ENCODE peak calls at places on chromosomes 5 and 9, in four cellular contexts. T is suprapubic skin, X is Peyer's patch, O is K562. U is an unnamed sample. For H3K36me3, the result is how much of the 10 kb centered on the place peaks cover.

GRCh38 chr5:102649731-102650130 is 105.4 kb upstream of the PAM start:
- DNase-seq in X (no peak), O (no peak), T (no peak), U (no peak)

GRCh38 chr5:35736280-35736679 is 118.6 kb downstream of the SPEF2 start:
- DNase-seq in T (no peak), X (no peak), O (no peak), U (no peak)

GRCh38 chr9:81476808-81477207 is 212.5 kb downstream of the TLE1 start:
- DNase-seq in T (no peak), O (no peak), X (no peak), U (no peak)

GRCh38 chr9:6567140-6567591 is 78.4 kb downstream of the GLDC start:
- DNase-seq in O (no peak), T (no peak), X (no peak), U (no peak)

GRCh38 chr5:172245046-172245445 is 38.5 kb downstream of the UBTD2 start:
- DNase-seq in T (no peak), O (no peak), X (no peak), U (no peak)

GRCh38 chr5:139383993-139384590 is 995 bp upstream of the SLC23A1 start:
- DNase-seq in X (no peak), O (no peak), T (no peak), U (peak)

GRCh38 chr9:133996531-133997520 is 4.7 kb upstream of the VAV2 start:
- DNase-seq in O (no peak), T (no peak), X (no peak), U (no peak)

GRCh38 chr9:127049044-127049443 is 73.4 kb downstream of the ANGPTL2 start:
- DNase-seq in O (no peak), X (peak), T (peak), U (peak)

GRCh38 chr5:66307647-66308257 is 163.7 kb downstream of the SREK1 start:
- DNase-seq in T (no peak), O (peak), X (no peak), U (no peak)

GRCh38 chr5:176394881-176395675 is 6.5 kb downstream of the HIGD2A start:
- DNase-seq in T (no peak), X (no peak), O (no peak), U (peak)

GRCh38 chr5:66805514-66806430 is 209.6 kb downstream of the MAST4 start:
- DNase-seq in X (no peak), O (no peak), T (no peak), U (no peak)

GRCh38 chr5:60700347-60700815 is 415 bp upstream of the DEPDC1B start:
- DNase-seq in O (no peak), T (no peak), X (no peak), U (no peak)

GRCh38 chr5:144275329-144275728 is 104.7 kb downstream of the KCTD16 start:
- DNase-seq in O (no peak), T (no peak), X (no peak), U (no peak)

GRCh38 chr5:58117491-58117890 is 342.4 kb downstream of the PLK2 start:
- DNase-seq in T (no peak), X (no peak), O (no peak), U (no peak)

GRCh38 chr9:34992376-34992951 is 2.9 kb downstream of the DNAJB5 start:
- DNase-seq in X (no peak), T (no peak), O (peak), U (peak)

GRCh38 chr9:87950765-87951488 is 23.4 kb downstream of the CDK20 start:
- DNase-seq in O (peak), X (no peak), T (no peak), U (no peak)

GRCh38 chr5:137200906-137201305 is 298.2 kb downstream of the SPOCK1 start:
- DNase-seq in T (no peak), O (no peak), X (no peak), U (no peak)

GRCh38 chr5:77239126-77239741 is 28.8 kb downstream of the PDE8B start:
- DNase-seq in T (no peak), X (no peak), O (no peak), U (no peak)

GRCh38 chr9:116207371-116208111 is 54.0 kb downstream of the PAPPA start:
- DNase-seq in O (no peak), X (no peak), T (no peak), U (no peak)
- H3K36me3 ChIP-seq in O (under half), X (under half), T (under half), U (under half)

GRCh38 chr9:72981433-72981832 is 28.6 kb upstream of the ALDH1A1 start:
- DNase-seq in X (no peak), T (no peak), O (no peak), U (no peak)

GRCh38 chr9:72980600-72981265 is 27.9 kb upstream of the ALDH1A1 start:
- DNase-seq in T (no peak), X (no peak), O (no peak), U (no peak)

GRCh38 chr9:72978724-72979123 is 25.9 kb upstream of the ALDH1A1 start:
- DNase-seq in O (no peak), T (no peak), X (no peak), U (no peak)

GRCh38 chr9:72979405-72980100 is 26.7 kb upstream of the ALDH1A1 start:
- DNase-seq in O (no peak), X (no peak), T (no peak), U (no peak)

GRCh38 chr9:72980183-72980582 is 27.3 kb upstream of the ALDH1A1 start:
- DNase-seq in O (no peak), X (no peak), T (no peak), U (no peak)
- H3K4me3 ChIP-seq in O (no peak), X (no peak), T (no peak), U (no peak)

GRCh38 chr9:121597693-121598166 is 53.7 kb upstream of the DAB2IP start:
- DNase-seq in O (no peak), X (no peak), T (no peak), U (no peak)

GRCh38 chr9:121598167-121599000 is 53.0 kb upstream of the DAB2IP start:
- DNase-seq in O (no peak), X (peak), T (peak), U (peak)

GRCh38 chr9:121599872-121600585 is 51.4 kb upstream of the DAB2IP start:
- DNase-seq in T (no peak), X (no peak), O (no peak), U (no peak)

GRCh38 chr9:121601234-121601633 is 50.2 kb upstream of the DAB2IP start:
- DNase-seq in O (no peak), X (no peak), T (no peak), U (no peak)

DNA sequence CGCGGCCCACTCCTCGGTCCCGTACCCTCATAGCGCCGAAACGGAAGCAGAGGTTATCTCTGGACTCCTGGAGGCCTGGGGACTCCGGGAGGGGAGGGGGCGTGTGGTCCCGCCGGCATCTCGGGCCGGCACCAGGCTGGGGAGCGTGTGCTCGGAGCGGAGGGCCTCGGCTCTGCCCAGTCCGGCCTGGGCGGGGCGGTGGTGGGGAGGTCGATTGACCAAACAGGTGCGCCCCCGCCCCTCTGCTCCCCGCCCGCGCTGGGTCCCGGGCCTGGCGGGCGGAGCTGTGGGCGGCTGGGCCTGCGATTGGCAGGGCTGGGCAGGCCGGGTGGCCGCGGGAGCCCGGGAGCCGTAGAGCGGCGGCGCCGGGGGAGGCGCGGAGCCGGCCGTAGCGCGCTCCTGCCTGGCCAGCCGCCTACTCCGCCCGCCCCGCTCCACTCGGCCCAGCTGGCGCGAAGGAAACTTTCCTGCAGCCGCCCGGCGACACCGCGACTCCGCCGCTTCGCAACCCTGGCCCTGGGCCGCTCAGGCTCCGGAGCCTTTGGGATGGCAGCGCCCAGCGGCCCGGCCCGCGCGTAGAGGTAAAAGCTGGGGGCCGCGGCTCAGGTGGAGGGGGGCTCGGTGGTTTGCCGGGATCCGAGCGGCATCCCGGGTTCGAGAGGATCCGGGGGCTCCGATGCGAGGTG is 52.1 kb upstream of the DAB2IP start:
- DNase-seq in T (peak), X (no peak), O (no peak), U (peak)
- TF ChIP-seq POLR2A in T (no peak), X (no peak), O (no peak), U (peak)

GRCh38 chr5:37226377-37226776 is 22.8 kb downstream of the CPLANE1 start:
- DNase-seq in T (no peak), X (no peak), O (no peak), U (no peak)
- H3K36me3 ChIP-seq in T (half or more), X (under half), O (under half), U (under half)

GRCh38 chr9:38263534-38263933 is 129.0 kb upstream of the ALDH1B1 start:
- DNase-seq in O (no peak), T (no peak), X (no peak), U (no peak)
- H3K4me3 ChIP-seq in O (no peak), T (no peak), X (no peak), U (no peak)

GRCh38 chr5:141431286-141431685 is 979 bp downstream of the PCDHGA12 start:
- DNase-seq in T (no peak), X (no peak), O (no peak), U (no peak)
- TF ChIP-seq POLR2A in T (no peak), X (no peak), O (no peak), U (no peak)

GRCh38 chr5:179880066-179880650 is 21.5 kb upstream of the MRNIP start:
- DNase-seq in O (no peak), T (no peak), X (no peak), U (no peak)
- H3K36me3 ChIP-seq in O (half or more), T (half or more), X (under half), U (under half)

DNA sequence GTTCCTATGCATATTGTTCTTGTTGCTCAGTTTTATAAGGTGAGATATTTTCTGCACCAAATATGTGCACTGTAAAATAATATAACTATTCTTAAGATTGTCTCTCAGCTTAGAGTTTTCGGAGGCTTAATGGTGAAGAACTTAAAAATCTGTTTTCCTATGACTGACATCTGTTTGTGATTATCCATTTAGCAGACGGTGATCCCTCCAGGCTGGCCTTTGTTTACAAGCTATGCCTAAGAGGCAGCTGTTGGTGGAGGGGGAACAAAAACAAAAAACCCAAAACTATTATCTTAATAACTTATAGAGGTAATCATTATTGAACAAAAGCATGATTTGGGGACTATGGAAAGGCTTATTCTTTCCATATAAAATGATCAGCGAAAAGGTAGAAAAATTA is 660 bp downstream of the PDCD1LG2 start:
- DNase-seq in X (no peak), T (no peak), O (no peak), U (no peak)
- H3K4me3 ChIP-seq in X (no peak), T (peak), O (no peak), U (peak)

GRCh38 chr5:173570321-173571090 is 45.9 kb downstream of the BOD1 start:
- DNase-seq in X (no peak), O (no peak), T (no peak), U (no peak)
- TF ChIP-seq POLR2A in X (no peak), O (no peak), T (no peak), U (no peak)

GRCh38 chr9:89165341-89165740 is 13.3 kb downstream of the SHC3 start:
- DNase-seq in X (no peak), O (no peak), T (no peak), U (no peak)

GRCh38 chr9:89161221-89161620 is 17.4 kb downstream of the SHC3 start:
- DNase-seq in O (no peak), X (no peak), T (no peak), U (no peak)

GRCh38 chr9:89165880-89166279 is 12.7 kb downstream of the SHC3 start:
- DNase-seq in O (no peak), T (no peak), X (no peak), U (no peak)

DNA sequence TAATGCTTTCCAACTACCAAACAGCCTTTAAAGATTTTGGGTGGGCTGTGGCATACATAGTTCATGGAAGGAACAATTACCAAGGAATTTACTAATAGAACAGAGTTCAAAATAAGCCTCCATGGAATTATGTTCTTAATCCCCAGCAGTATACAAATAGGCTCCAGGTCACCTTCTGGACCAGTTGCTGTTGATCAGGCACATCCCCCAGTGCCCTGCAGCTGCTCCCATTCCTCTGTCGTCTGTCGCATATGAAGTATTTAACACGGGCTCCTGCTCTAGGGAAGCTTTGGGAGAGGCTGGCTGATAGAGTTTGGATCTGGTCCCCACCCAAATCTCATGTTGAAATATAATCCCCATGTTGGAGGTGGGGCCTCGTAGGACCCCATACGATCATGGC is 17.8 kb downstream of the SHC3 start:
- DNase-seq in T (no peak), X (no peak), O (no peak), U (no peak)
- H3K36me3 ChIP-seq in T (under half), X (under half), O (under half), U (under half)

U was measured in ovary.